ENCODE peak calls at places on chromosomes 16 and 17, in eight cellular contexts. R, F, Z, B, Y, N, V and E are unnamed samples.

GRCh38 chr17:72151565-72152391 is 31.0 kb downstream of the SOX9 start:
- DNase-seq in R (no peak), F (peak), Z (no peak), B (peak), Y (peak), N (no peak), V (no peak), E (no peak)

GRCh38 chr16:22665048-22665797 is 148.7 kb upstream of the HS3ST2 start:
- DNase-seq in R (no peak), F (no peak), Z (no peak), B (no peak), Y (no peak), N (no peak), V (no peak), E (no peak)

GRCh38 chr17:82019905-82020873 is 2.5 kb downstream of the CENPX start:
- DNase-seq in R (peak), F (peak), Z (peak), B (peak), Y (no peak), N (no peak), V (peak), E (no peak)

GRCh38 chr16:87956169-87956770 is 5.0 kb downstream of the BANP start:
- DNase-seq in R (no peak), F (no peak), Z (no peak), B (peak), Y (no peak), N (no peak), V (peak), E (no peak)

GRCh38 chr17:40099627-40100418 is 566 bp downstream of the NR1D1 start:
- DNase-seq in R (no peak), F (no peak), Z (no peak), B (no peak), Y (no peak), N (no peak), V (no peak), E (no peak)

GRCh38 chr17:60759756-60760155 is 82.1 kb downstream of the BCAS3 start:
- DNase-seq in R (no peak), F (no peak), Z (no peak), B (no peak), Y (no peak), N (no peak), V (no peak), E (no peak)

GRCh38 chr17:81905424-81905875 is 3.4 kb downstream of the NPB start:
- DNase-seq in R (no peak), F (no peak), Z (no peak), B (no peak), Y (no peak), N (no peak), V (no peak), E (no peak)

GRCh38 chr16:31335431-31335830 is 19.5 kb upstream of the ITGAX start:
- DNase-seq in R (no peak), F (no peak), Z (no peak), B (no peak), Y (no peak), N (no peak), V (no peak), E (no peak)

GRCh38 chr16:19757026-19757425 is 39.0 kb downstream of the IQCK start:
- DNase-seq in R (no peak), F (no peak), Z (no peak), B (no peak), Y (no peak), N (no peak), V (no peak), E (no peak)